ENCODE peak calls at places on chromosomes 3 and 15, in five cellular contexts. Q is amygdala, K is anterior cingulate cortex, Y is neural crest cell, M is adipocyte. U is an unnamed sample.

GRCh38 chr3:115040673-115041286 is 106.3 kb downstream of the ZBTB20 start:
- DNase-seq in Q (no peak), K (no peak), Y (peak; percentile 9), M (peak; percentile 79), U (no peak)

GRCh38 chr3:9862391-9863235 is 17.4 kb downstream of the CIDEC start:
- DNase-seq in Q (no peak), K (no peak), Y (peak; percentile 63), M (peak; percentile 26), U (no peak)

GRCh38 chr15:26572606-26573350 is 200.1 kb downstream of the GABRB3 start:
- DNase-seq in Q (no peak), K (no peak), Y (no peak), M (no peak), U (no peak)

GRCh38 chr3:19029837-19030835 is 118.2 kb upstream of the KCNH8 start:
- DNase-seq in Q (no peak), K (no peak), Y (no peak), M (no peak), U (no peak)

GRCh38 chr3:38646630-38647029 is 2.9 kb downstream of the SCN5A start:
- DNase-seq in Q (no peak), K (no peak), Y (no peak), M (peak; percentile 65), U (no peak)

GRCh38 chr3:133440652-133441051 is 40.8 kb downstream of the BFSP2 start:
- DNase-seq in Q (no peak), K (no peak), Y (no peak), M (peak; percentile 30), U (no peak)

GRCh38 chr3:10602769-10603768 is 97.7 kb upstream of the ATP2B2 start:
- DNase-seq in Q (no peak), K (no peak), Y (no peak), M (no peak), U (no peak)

GRCh38 chr3:141894524-141895176 is 18.2 kb downstream of the ATP1B3 start:
- DNase-seq in Q (no peak), K (no peak), Y (no peak), M (peak; percentile 90), U (no peak)

GRCh38 chr3:48416091-48416505 is 13.8 kb downstream of the PLXNB1 start:
- DNase-seq in Q (no peak), K (no peak), Y (no peak), M (no peak), U (no peak)

GRCh38 chr15:101558217-101558941 is 68.9 kb upstream of the PCSK6 start:
- DNase-seq in Q (no peak), K (no peak), Y (no peak), M (no peak), U (no peak)

GRCh38 chr3:113532698-113533533 is 561 bp downstream of the SIDT1 start:
- DNase-seq in Q (peak; percentile 34), K (no peak), Y (peak; percentile 36), M (peak; percentile 49), U (no peak)

GRCh38 chr3:76958231-76958630 is 81.7 kb upstream of the ROBO2 start:
- DNase-seq in Q (no peak), K (no peak), Y (no peak), M (peak; percentile 57), U (no peak)

GRCh38 chr15:100890059-100890720 is 10.6 kb downstream of the ALDH1A3 start:
- DNase-seq in Q (no peak), K (no peak), Y (no peak), M (no peak), U (no peak)

GRCh38 chr3:170809975-170810357 is 60.0 kb downstream of the RPL22L1 start:
- DNase-seq in Q (no peak), K (no peak), Y (no peak), M (peak; percentile 79), U (no peak)

GRCh38 chr15:92510163-92510882 is 116.6 kb downstream of the ST8SIA2 start:
- DNase-seq in Q (no peak), K (no peak), Y (no peak), M (no peak), U (no peak)

GRCh38 chr15:77251662-77252061 is 168.2 kb downstream of the PEAK1 start:
- DNase-seq in Q (no peak), K (no peak), Y (no peak), M (no peak), U (no peak)

GRCh38 chr15:59369597-59369996 is 3.1 kb downstream of the MYO1E start:
- DNase-seq in Q (no peak), K (no peak), Y (no peak), M (no peak), U (no peak)

GRCh38 chr3:100041328-100041749 is 73.0 kb downstream of the FILIP1L start:
- DNase-seq in Q (no peak), K (no peak), Y (no peak), M (peak; percentile 88), U (no peak)

U was measured in dorsolateral prefrontal cortex.